ENCODE peak calls at places on chromosomes 1 and 21, in four cellular contexts. One of them, this sample, is unnamed.

GRCh38 chr1:207903767-207904166 is 7.2 kb downstream of the CD34 start:
- DNase-seq in HepG2: no peak
- DNase-seq in K562: no peak
- DNase-seq in GM12878: no peak
- DNase-seq in this sample: no peak

GRCh38 chr1:19033926-19034680 is 77.6 kb upstream of the IFFO2 start:
- DNase-seq in HepG2: no peak
- DNase-seq in K562: no peak
- DNase-seq in GM12878: no peak
- DNase-seq in this sample: no peak

GRCh38 chr1:71987210-71987609 is 295.1 kb downstream of the NEGR1 start:
- DNase-seq in HepG2: no peak
- DNase-seq in K562: no peak
- DNase-seq in GM12878: no peak
- DNase-seq in this sample: no peak

GRCh38 chr1:151137789-151138188 is 8.6 kb downstream of the SEMA6C start:
- DNase-seq in K562: no peak
- DNase-seq in HepG2: no peak
- DNase-seq in GM12878: no peak
- DNase-seq in this sample: no peak

GRCh38 chr21:38861006-38861405 is 55.3 kb downstream of the ETS2 start:
- DNase-seq in K562: no peak
- DNase-seq in HepG2: no peak
- DNase-seq in GM12878: no peak
- DNase-seq in this sample: no peak

GRCh38 chr21:42219606-42220137 is 732 bp downstream of the ABCG1 start:
- DNase-seq in GM12878: no peak
- DNase-seq in HepG2: no peak
- DNase-seq in K562: no peak
- DNase-seq in this sample: peak

GRCh38 chr1:216453777-216454176 is 30.5 kb upstream of the USH2A start:
- DNase-seq in HepG2: no peak
- DNase-seq in GM12878: no peak
- DNase-seq in K562: no peak
- DNase-seq in this sample: no peak

GRCh38 chr1:203025721-203026665 is at the start of gene PPFIA4:
- DNase-seq in HepG2: no peak
- DNase-seq in K562: peak
- DNase-seq in GM12878: peak
- DNase-seq in this sample: peak

GRCh38 chr1:245234217-245235120 is 79.7 kb downstream of the KIF26B start:
- DNase-seq in HepG2: no peak
- DNase-seq in K562: no peak
- DNase-seq in GM12878: no peak
- DNase-seq in this sample: peak

GRCh38 chr21:29938968-29939858 is 583 bp downstream of the GRIK1 start:
- DNase-seq in HepG2: no peak
- DNase-seq in K562: no peak
- DNase-seq in GM12878: no peak
- DNase-seq in this sample: no peak

GRCh38 chr1:60133848-60134247 is 60.3 kb upstream of the C1orf87 start:
- DNase-seq in HepG2: no peak
- DNase-seq in GM12878: no peak
- DNase-seq in K562: no peak
- DNase-seq in this sample: no peak

GRCh38 chr21:34509151-34509550 is 2.9 kb downstream of the KCNE1 start:
- DNase-seq in GM12878: no peak
- DNase-seq in K562: no peak
- DNase-seq in HepG2: no peak
- DNase-seq in this sample: no peak

GRCh38 chr1:193417945-193418744 is 231.7 kb upstream of the B3GALT2 start:
- DNase-seq in K562: no peak
- DNase-seq in GM12878: no peak
- DNase-seq in HepG2: no peak
- DNase-seq in this sample: no peak

GRCh38 chr1:231040019-231040799 is at the start of gene FAM89A:
- DNase-seq in HepG2: no peak
- DNase-seq in GM12878: no peak
- DNase-seq in K562: peak
- DNase-seq in this sample: no peak

GRCh38 chr1:236287757-236288619 is 6.2 kb upstream of the ERO1B start:
- DNase-seq in GM12878: no peak
- DNase-seq in K562: peak
- DNase-seq in HepG2: no peak
- DNase-seq in this sample: peak

GRCh38 chr1:178091986-178092745 is 1.7 kb upstream of the RASAL2 start:
- DNase-seq in K562: no peak
- DNase-seq in GM12878: no peak
- DNase-seq in HepG2: peak
- DNase-seq in this sample: no peak

GRCh38 chr1:221611930-221612777 is 129.7 kb downstream of the DUSP10 start:
- DNase-seq in HepG2: no peak
- DNase-seq in K562: no peak
- DNase-seq in GM12878: no peak
- DNase-seq in this sample: no peak

GRCh38 chr1:15215116-15215515 is 31.9 kb upstream of the FHAD1 start:
- DNase-seq in HepG2: no peak
- DNase-seq in K562: no peak
- DNase-seq in GM12878: no peak
- DNase-seq in this sample: no peak

GRCh38 chr1:182658055-182658454 is 26.3 kb downstream of the RGS8 start:
- DNase-seq in HepG2: no peak
- DNase-seq in K562: no peak
- DNase-seq in GM12878: no peak
- DNase-seq in this sample: no peak

GRCh38 chr1:182662121-182662890 is 22.1 kb downstream of the RGS8 start:
- DNase-seq in K562: no peak
- DNase-seq in HepG2: no peak
- DNase-seq in GM12878: no peak
- DNase-seq in this sample: no peak

GRCh38 chr1:182652933-182653332 is 31.5 kb downstream of the RGS8 start:
- DNase-seq in GM12878: no peak
- DNase-seq in HepG2: no peak
- DNase-seq in K562: no peak
- DNase-seq in this sample: no peak

GRCh38 chr1:182657026-182657425 is 27.4 kb downstream of the RGS8 start:
- DNase-seq in K562: no peak
- DNase-seq in HepG2: no peak
- DNase-seq in GM12878: no peak
- DNase-seq in this sample: no peak
- TF ChIP-seq BRCA1 in K562: no peak
- TF ChIP-seq BRCA1 in HepG2: no peak
- TF ChIP-seq BRCA1 in GM12878: no peak
- TF ChIP-seq BRCA1 in this sample: no peak

GRCh38 chr1:223657978-223658377 is 7.5 kb downstream of the CAPN8 start:
- DNase-seq in GM12878: no peak
- DNase-seq in HepG2: no peak
- DNase-seq in K562: no peak
- DNase-seq in this sample: no peak

GRCh38 chr1:223650465-223650864 is 15.0 kb downstream of the CAPN8 start:
- DNase-seq in GM12878: no peak
- DNase-seq in HepG2: no peak
- DNase-seq in K562: no peak
- DNase-seq in this sample: no peak

GRCh38 chr1:223653015-223653414 is 12.5 kb downstream of the CAPN8 start:
- DNase-seq in GM12878: no peak
- DNase-seq in K562: no peak
- DNase-seq in HepG2: no peak
- DNase-seq in this sample: no peak

GRCh38 chr1:223652436-223652901 is 13.0 kb downstream of the CAPN8 start:
- DNase-seq in K562: no peak
- DNase-seq in HepG2: no peak
- DNase-seq in GM12878: no peak
- DNase-seq in this sample: no peak

DNA sequence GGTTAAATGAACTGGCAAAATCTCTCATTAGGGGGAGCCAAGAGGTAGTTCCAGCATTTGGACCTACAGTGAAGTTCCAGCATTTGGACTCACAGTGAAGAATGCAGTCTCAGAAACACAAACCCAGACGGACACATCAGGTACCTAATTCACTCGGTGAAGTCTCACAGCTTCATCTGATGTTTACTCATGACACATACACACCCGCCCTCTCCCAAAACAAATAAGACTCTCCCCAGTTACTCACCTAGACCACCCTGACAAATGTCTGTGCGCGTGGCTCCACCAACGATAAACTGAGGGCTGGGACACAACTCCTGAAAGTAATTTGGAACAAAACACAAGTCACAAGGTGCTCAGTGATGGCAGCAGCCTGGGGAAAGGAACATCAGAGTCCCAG is 11.4 kb downstream of the CAPN8 start:
- DNase-seq in GM12878: no peak
- DNase-seq in K562: no peak
- DNase-seq in HepG2: peak
- DNase-seq in this sample: no peak
- TF ChIP-seq BRCA1 in GM12878: no peak
- TF ChIP-seq BRCA1 in K562: no peak
- TF ChIP-seq BRCA1 in HepG2: no peak
- TF ChIP-seq BRCA1 in this sample: no peak

DNA sequence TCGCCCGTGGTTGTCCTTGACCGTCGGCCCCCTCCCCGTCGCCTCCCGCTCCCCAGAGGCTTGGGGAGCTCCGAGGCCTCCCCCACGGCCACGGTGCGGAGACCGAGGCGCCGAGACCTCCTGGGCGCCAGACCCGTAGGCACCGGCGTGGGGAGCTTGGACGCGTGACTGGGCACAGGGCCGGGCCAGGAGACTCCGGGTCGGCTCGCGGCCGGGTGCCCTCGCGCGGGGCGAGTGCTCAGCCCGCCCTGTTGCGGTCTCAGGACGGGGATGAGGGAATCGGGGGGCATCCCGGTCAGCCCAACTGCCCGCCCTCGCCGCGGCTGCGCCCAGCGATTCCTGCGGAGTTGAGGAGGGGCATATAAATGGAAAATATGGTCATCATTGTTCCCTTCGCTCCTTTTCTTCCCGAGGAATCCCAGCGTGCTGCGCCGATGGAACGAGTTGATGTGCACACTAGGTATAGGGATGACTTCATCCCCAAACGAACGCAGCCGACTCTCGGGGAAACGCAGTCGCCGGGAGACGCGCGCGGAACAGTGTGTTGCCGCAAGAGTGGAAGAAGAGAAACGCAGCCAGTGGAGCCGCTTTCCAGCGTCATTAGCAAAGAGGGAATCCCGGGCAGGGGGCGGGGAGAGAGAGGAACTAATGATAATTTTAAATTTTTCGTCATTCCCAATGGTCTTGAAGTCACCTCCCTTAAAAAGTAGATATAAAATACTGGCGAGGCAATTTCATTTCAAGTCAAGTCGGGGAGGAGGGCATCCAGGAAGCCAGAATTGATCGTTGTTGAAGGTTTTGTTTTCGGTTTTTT is 747 bp upstream of the ENAH start:
- DNase-seq in HepG2: peak
- DNase-seq in K562: no peak
- DNase-seq in GM12878: no peak
- DNase-seq in this sample: no peak
- TF ChIP-seq BRCA1 in HepG2: no peak
- TF ChIP-seq BRCA1 in K562: no peak
- TF ChIP-seq BRCA1 in GM12878: no peak
- TF ChIP-seq BRCA1 in this sample: no peak

GRCh38 chr1:153790996-153791855 is 16.0 kb downstream of the SLC27A3 start:
- DNase-seq in HepG2: no peak
- DNase-seq in GM12878: peak
- DNase-seq in K562: no peak
- DNase-seq in this sample: no peak
- TF ChIP-seq BRCA1 in HepG2: no peak
- TF ChIP-seq BRCA1 in GM12878: no peak
- TF ChIP-seq BRCA1 in K562: no peak
- TF ChIP-seq BRCA1 in this sample: no peak

DNA sequence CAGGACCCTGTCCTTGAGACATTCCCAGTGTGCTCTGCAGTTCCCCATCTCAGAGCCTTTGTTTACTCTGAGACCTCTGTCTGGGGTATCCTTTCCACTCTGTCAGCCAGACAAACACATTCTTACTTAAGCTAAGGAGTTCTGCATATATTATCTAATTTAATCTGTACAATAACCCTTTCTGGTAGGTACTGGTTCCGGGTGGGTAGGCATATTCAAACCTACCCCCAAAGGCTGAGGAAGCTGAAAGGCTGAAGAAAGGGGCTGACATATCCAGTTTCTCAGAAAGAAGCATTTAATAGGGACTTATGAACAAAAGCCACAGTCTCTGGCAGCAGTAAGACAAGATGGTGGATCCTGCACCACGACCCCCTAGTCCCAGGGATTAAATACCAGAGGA is 53.1 kb downstream of the KCNN3 start:
- DNase-seq in GM12878: no peak
- DNase-seq in HepG2: no peak
- DNase-seq in K562: no peak
- DNase-seq in this sample: no peak
- TF ChIP-seq BRCA1 in GM12878: no peak
- TF ChIP-seq BRCA1 in HepG2: no peak
- TF ChIP-seq BRCA1 in K562: no peak
- TF ChIP-seq BRCA1 in this sample: no peak

GRCh38 chr1:156659994-156660751 is 17.0 kb downstream of the NES start:
- DNase-seq in HepG2: peak
- DNase-seq in K562: peak
- DNase-seq in GM12878: peak
- DNase-seq in this sample: peak
- TF ChIP-seq BRCA1 in HepG2: no peak
- TF ChIP-seq BRCA1 in K562: no peak
- TF ChIP-seq BRCA1 in GM12878: no peak
- TF ChIP-seq BRCA1 in this sample: no peak

This sample was measured in H1.